ENCODE peak calls at places on chromosomes 11 and 22, in ten cellular contexts. One of them, this sample, is unnamed.
A peak's percentile ranks its signal among the peaks of the same experiment; 100 is the strongest.

GRCh38 chr11:68976095-68976494 is 4.7 kb downstream of the MRGPRD start:
- DNase-seq in kidney: peak; percentile 18
- DNase-seq in body of pancreas: no peak
- DNase-seq in gastrocnemius medialis: no peak
- DNase-seq in endothelial cell: no peak
- DNase-seq in K562: no peak
- DNase-seq in HFFc6: no peak
- DNase-seq in ovary: no peak
- DNase-seq in CD4-positive, alpha-beta T cell: no peak
- DNase-seq in neural progenitor cell: no peak
- DNase-seq in this sample: no peak

GRCh38 chr11:17462940-17463339 is 13.7 kb downstream of the ABCC8 start:
- DNase-seq in ovary: no peak
- DNase-seq in body of pancreas: no peak
- DNase-seq in K562: peak; percentile 71
- DNase-seq in CD4-positive, alpha-beta T cell: no peak
- DNase-seq in neural progenitor cell: no peak
- DNase-seq in endothelial cell: no peak
- DNase-seq in gastrocnemius medialis: no peak
- DNase-seq in kidney: no peak
- DNase-seq in HFFc6: no peak
- DNase-seq in this sample: no peak

GRCh38 chr11:119417726-119418540 is 5.0 kb downstream of the THY1 start:
- DNase-seq in neural progenitor cell: no peak
- DNase-seq in ovary: no peak
- DNase-seq in endothelial cell: peak; percentile 39
- DNase-seq in gastrocnemius medialis: no peak
- DNase-seq in kidney: no peak
- DNase-seq in HFFc6: peak; percentile 95
- DNase-seq in CD4-positive, alpha-beta T cell: no peak
- DNase-seq in K562: peak; percentile 3
- DNase-seq in body of pancreas: no peak
- DNase-seq in this sample: peak; percentile 32

GRCh38 chr11:36312593-36312990 is 16.5 kb downstream of the PRR5L start:
- DNase-seq in neural progenitor cell: no peak
- DNase-seq in HFFc6: peak; percentile 66
- DNase-seq in endothelial cell: no peak
- DNase-seq in gastrocnemius medialis: no peak
- DNase-seq in ovary: peak; percentile 52
- DNase-seq in kidney: no peak
- DNase-seq in K562: no peak
- DNase-seq in CD4-positive, alpha-beta T cell: no peak
- DNase-seq in body of pancreas: no peak
- DNase-seq in this sample: no peak

GRCh38 chr22:33274941-33275443 is 216.8 kb upstream of the SYN3 start:
- DNase-seq in HFFc6: no peak
- DNase-seq in K562: no peak
- DNase-seq in neural progenitor cell: no peak
- DNase-seq in gastrocnemius medialis: no peak
- DNase-seq in CD4-positive, alpha-beta T cell: no peak
- DNase-seq in body of pancreas: no peak
- DNase-seq in endothelial cell: no peak
- DNase-seq in kidney: no peak
- DNase-seq in ovary: no peak
- DNase-seq in this sample: no peak

GRCh38 chr22:38861170-38861874 is 10.7 kb downstream of the CBX6 start:
- DNase-seq in K562: peak; percentile 46
- DNase-seq in body of pancreas: no peak
- DNase-seq in neural progenitor cell: no peak
- DNase-seq in CD4-positive, alpha-beta T cell: no peak
- DNase-seq in kidney: no peak
- DNase-seq in ovary: peak; percentile 54
- DNase-seq in HFFc6: peak; percentile 23
- DNase-seq in gastrocnemius medialis: no peak
- DNase-seq in endothelial cell: no peak
- DNase-seq in this sample: no peak

GRCh38 chr11:2778630-2779498 is 79.1 kb upstream of the KCNQ1OT1 start:
- DNase-seq in gastrocnemius medialis: peak; percentile 95
- DNase-seq in ovary: peak; percentile 89
- DNase-seq in HFFc6: peak; percentile 71
- DNase-seq in K562: peak; percentile 85
- DNase-seq in endothelial cell: peak; percentile 2
- DNase-seq in body of pancreas: peak; percentile 97
- DNase-seq in neural progenitor cell: no peak
- DNase-seq in kidney: peak; percentile 93
- DNase-seq in CD4-positive, alpha-beta T cell: no peak
- DNase-seq in this sample: peak; percentile 12

GRCh38 chr22:48287031-48287430 is 1524.6 kb downstream of the TBC1D22A start:
- DNase-seq in gastrocnemius medialis: no peak
- DNase-seq in neural progenitor cell: no peak
- DNase-seq in ovary: peak; percentile 6
- DNase-seq in K562: no peak
- DNase-seq in endothelial cell: no peak
- DNase-seq in kidney: no peak
- DNase-seq in body of pancreas: no peak
- DNase-seq in HFFc6: no peak
- DNase-seq in CD4-positive, alpha-beta T cell: no peak
- DNase-seq in this sample: no peak

GRCh38 chr11:81792416-81792815 is 941.2 kb downstream of the FAM181B start:
- DNase-seq in K562: no peak
- DNase-seq in CD4-positive, alpha-beta T cell: no peak
- DNase-seq in ovary: no peak
- DNase-seq in kidney: no peak
- DNase-seq in HFFc6: no peak
- DNase-seq in body of pancreas: no peak
- DNase-seq in neural progenitor cell: no peak
- DNase-seq in endothelial cell: no peak
- DNase-seq in gastrocnemius medialis: no peak
- DNase-seq in this sample: no peak

GRCh38 chr11:34354782-34355181 is 3.0 kb downstream of the ABTB2 start:
- DNase-seq in ovary: no peak
- DNase-seq in gastrocnemius medialis: no peak
- DNase-seq in CD4-positive, alpha-beta T cell: no peak
- DNase-seq in neural progenitor cell: no peak
- DNase-seq in kidney: no peak
- DNase-seq in body of pancreas: no peak
- DNase-seq in endothelial cell: no peak
- DNase-seq in K562: no peak
- DNase-seq in HFFc6: no peak
- DNase-seq in this sample: no peak

GRCh38 chr11:34351687-34352469 is 5.9 kb downstream of the ABTB2 start:
- DNase-seq in K562: no peak
- DNase-seq in kidney: no peak
- DNase-seq in HFFc6: no peak
- DNase-seq in CD4-positive, alpha-beta T cell: no peak
- DNase-seq in body of pancreas: no peak
- DNase-seq in gastrocnemius medialis: no peak
- DNase-seq in neural progenitor cell: no peak
- DNase-seq in endothelial cell: no peak
- DNase-seq in ovary: no peak
- DNase-seq in this sample: no peak

GRCh38 chr11:34349882-34350281 is 7.9 kb downstream of the ABTB2 start:
- DNase-seq in K562: no peak
- DNase-seq in neural progenitor cell: no peak
- DNase-seq in HFFc6: no peak
- DNase-seq in endothelial cell: no peak
- DNase-seq in ovary: no peak
- DNase-seq in gastrocnemius medialis: peak; percentile 46
- DNase-seq in kidney: no peak
- DNase-seq in CD4-positive, alpha-beta T cell: no peak
- DNase-seq in body of pancreas: no peak
- DNase-seq in this sample: no peak

GRCh38 chr11:34348919-34349318 is 8.9 kb downstream of the ABTB2 start:
- DNase-seq in endothelial cell: no peak
- DNase-seq in K562: no peak
- DNase-seq in body of pancreas: no peak
- DNase-seq in kidney: no peak
- DNase-seq in ovary: no peak
- DNase-seq in CD4-positive, alpha-beta T cell: no peak
- DNase-seq in HFFc6: no peak
- DNase-seq in neural progenitor cell: no peak
- DNase-seq in gastrocnemius medialis: no peak
- DNase-seq in this sample: no peak

DNA sequence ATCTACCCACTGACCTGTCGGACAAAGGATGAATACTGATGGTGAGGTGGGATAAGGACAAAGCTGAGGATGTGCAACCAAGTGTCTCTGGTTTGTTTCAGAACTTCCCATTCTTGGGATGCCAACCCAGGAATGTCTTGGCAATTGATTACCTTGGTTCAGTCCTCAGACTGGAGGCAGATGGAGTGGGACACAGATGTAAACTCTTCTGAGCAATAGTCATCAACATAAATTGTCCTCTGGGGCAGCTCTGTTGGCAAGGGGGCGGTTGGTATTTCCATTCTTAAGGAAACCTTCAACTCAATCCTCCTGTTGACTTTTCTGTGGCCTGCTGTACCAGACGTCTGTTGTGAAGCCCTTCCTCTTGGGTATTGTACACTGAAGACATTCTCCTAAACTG is 6.8 kb downstream of the ABTB2 start:
- DNase-seq in HFFc6: no peak
- DNase-seq in CD4-positive, alpha-beta T cell: no peak
- DNase-seq in body of pancreas: no peak
- DNase-seq in kidney: no peak
- DNase-seq in endothelial cell: no peak
- DNase-seq in K562: no peak
- DNase-seq in neural progenitor cell: no peak
- DNase-seq in ovary: no peak
- DNase-seq in gastrocnemius medialis: no peak
- DNase-seq in this sample: no peak
- TF ChIP-seq CTCF in HFFc6: no peak
- TF ChIP-seq CTCF in CD4-positive, alpha-beta T cell: no peak
- TF ChIP-seq CTCF in body of pancreas: no peak
- TF ChIP-seq CTCF in kidney: no peak
- TF ChIP-seq CTCF in endothelial cell: no peak
- TF ChIP-seq CTCF in K562: no peak
- TF ChIP-seq CTCF in neural progenitor cell: no peak
- TF ChIP-seq CTCF in ovary: no peak
- TF ChIP-seq CTCF in gastrocnemius medialis: no peak
- TF ChIP-seq CTCF in this sample: no peak

DNA sequence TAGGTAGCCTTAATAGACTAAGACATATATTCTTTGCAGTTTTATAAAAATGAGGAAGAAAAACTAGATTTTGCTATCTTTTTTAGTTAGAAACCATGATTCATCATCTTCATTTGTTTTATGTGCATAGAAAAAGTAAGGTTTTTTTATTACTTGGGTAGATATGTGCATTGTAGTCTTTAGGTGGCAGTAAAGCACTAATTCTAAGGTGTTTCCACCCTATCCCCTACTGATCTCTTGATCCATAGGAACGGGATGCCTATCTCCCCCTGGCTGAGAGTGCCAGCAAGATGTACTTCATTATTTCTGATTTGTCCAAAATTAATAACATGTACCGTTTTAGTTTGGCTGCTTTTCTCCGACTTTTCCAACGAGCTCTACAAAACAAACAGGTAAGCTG is 148.1 kb downstream of the DYNC2H1 start:
- DNase-seq in neural progenitor cell: peak; percentile 14
- DNase-seq in HFFc6: peak; percentile 13
- DNase-seq in ovary: no peak
- DNase-seq in kidney: no peak
- DNase-seq in body of pancreas: no peak
- DNase-seq in K562: no peak
- DNase-seq in endothelial cell: no peak
- DNase-seq in CD4-positive, alpha-beta T cell: no peak
- DNase-seq in gastrocnemius medialis: no peak
- DNase-seq in this sample: no peak
- TF ChIP-seq CTCF in neural progenitor cell: peak; percentile 48
- TF ChIP-seq CTCF in HFFc6: peak; percentile 69
- TF ChIP-seq CTCF in ovary: no peak
- TF ChIP-seq CTCF in kidney: peak; percentile 21
- TF ChIP-seq CTCF in body of pancreas: no peak
- TF ChIP-seq CTCF in K562: no peak
- TF ChIP-seq CTCF in endothelial cell: no peak
- TF ChIP-seq CTCF in CD4-positive, alpha-beta T cell: no peak
- TF ChIP-seq CTCF in gastrocnemius medialis: no peak
- TF ChIP-seq CTCF in this sample: no peak

GRCh38 chr11:20876738-20877137 is 207.4 kb downstream of the NELL1 start:
- DNase-seq in kidney: no peak
- DNase-seq in CD4-positive, alpha-beta T cell: no peak
- DNase-seq in gastrocnemius medialis: no peak
- DNase-seq in ovary: no peak
- DNase-seq in HFFc6: no peak
- DNase-seq in body of pancreas: no peak
- DNase-seq in K562: no peak
- DNase-seq in neural progenitor cell: no peak
- DNase-seq in endothelial cell: no peak
- DNase-seq in this sample: no peak

GRCh38 chr11:20880094-20880493 is 210.7 kb downstream of the NELL1 start:
- DNase-seq in kidney: no peak
- DNase-seq in neural progenitor cell: no peak
- DNase-seq in body of pancreas: no peak
- DNase-seq in HFFc6: no peak
- DNase-seq in ovary: no peak
- DNase-seq in endothelial cell: no peak
- DNase-seq in gastrocnemius medialis: no peak
- DNase-seq in CD4-positive, alpha-beta T cell: no peak
- DNase-seq in K562: no peak
- DNase-seq in this sample: no peak

GRCh38 chr11:20873054-20873453 is 203.7 kb downstream of the NELL1 start:
- DNase-seq in body of pancreas: no peak
- DNase-seq in CD4-positive, alpha-beta T cell: no peak
- DNase-seq in neural progenitor cell: peak; percentile 79
- DNase-seq in kidney: no peak
- DNase-seq in ovary: no peak
- DNase-seq in K562: peak; percentile 22
- DNase-seq in HFFc6: no peak
- DNase-seq in endothelial cell: peak; percentile 61
- DNase-seq in gastrocnemius medialis: no peak
- DNase-seq in this sample: no peak

DNA sequence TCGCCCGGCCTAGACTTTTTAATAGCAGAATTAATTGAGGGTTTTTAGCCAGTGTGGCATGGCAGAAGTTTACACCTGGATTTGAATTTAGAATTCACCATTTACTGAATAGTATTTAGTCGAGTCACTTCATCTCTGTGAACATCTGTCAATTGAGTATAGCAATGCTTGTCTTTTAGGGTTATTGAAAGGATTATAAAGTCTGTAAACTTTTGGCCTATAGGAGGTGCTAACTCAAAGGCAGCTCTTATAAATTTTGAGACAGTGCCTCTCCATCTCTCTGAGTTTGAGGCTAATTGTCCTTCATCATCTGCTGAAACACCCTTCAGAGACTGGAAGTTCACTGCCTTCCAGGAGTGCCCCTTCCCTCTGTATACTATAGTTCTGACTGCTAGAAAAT is 205.0 kb downstream of the NELL1 start:
- DNase-seq in K562: no peak
- DNase-seq in kidney: no peak
- DNase-seq in body of pancreas: no peak
- DNase-seq in endothelial cell: no peak
- DNase-seq in gastrocnemius medialis: no peak
- DNase-seq in HFFc6: no peak
- DNase-seq in ovary: no peak
- DNase-seq in neural progenitor cell: no peak
- DNase-seq in CD4-positive, alpha-beta T cell: no peak
- DNase-seq in this sample: no peak
- TF ChIP-seq CTCF in K562: no peak
- TF ChIP-seq CTCF in kidney: no peak
- TF ChIP-seq CTCF in body of pancreas: no peak
- TF ChIP-seq CTCF in endothelial cell: peak; percentile 38
- TF ChIP-seq CTCF in gastrocnemius medialis: no peak
- TF ChIP-seq CTCF in HFFc6: no peak
- TF ChIP-seq CTCF in ovary: no peak
- TF ChIP-seq CTCF in neural progenitor cell: peak; percentile 17
- TF ChIP-seq CTCF in CD4-positive, alpha-beta T cell: no peak
- TF ChIP-seq CTCF in this sample: no peak

GRCh38 chr11:114400974-114401223 is 433 bp downstream of the RBM7 start:
- DNase-seq in HFFc6: no peak
- DNase-seq in body of pancreas: no peak
- DNase-seq in endothelial cell: no peak
- DNase-seq in gastrocnemius medialis: no peak
- DNase-seq in K562: no peak
- DNase-seq in CD4-positive, alpha-beta T cell: no peak
- DNase-seq in kidney: no peak
- DNase-seq in neural progenitor cell: no peak
- DNase-seq in ovary: no peak
- DNase-seq in this sample: no peak
- TF ChIP-seq CTCF in HFFc6: peak; percentile 37
- TF ChIP-seq CTCF in body of pancreas: no peak
- TF ChIP-seq CTCF in endothelial cell: no peak
- TF ChIP-seq CTCF in gastrocnemius medialis: no peak
- TF ChIP-seq CTCF in K562: no peak
- TF ChIP-seq CTCF in CD4-positive, alpha-beta T cell: no peak
- TF ChIP-seq CTCF in kidney: no peak
- TF ChIP-seq CTCF in neural progenitor cell: no peak
- TF ChIP-seq CTCF in ovary: no peak
- TF ChIP-seq CTCF in this sample: no peak

This sample was measured in thoracic aorta.